ENCODE peak calls at places on chromosome 13, in ten cellular contexts. B is DMS153, F is astrocyte of the spinal cord, H is epithelial cell of esophagus, S is WTC11, P is neural crest cell, I is stromal cell of bone marrow, J is IMR-90, Y is amniotic stem cell, V is lung microvascular endothelial cell. R is an unnamed sample.

GRCh38 chr13:24693862-24694471 is 13.8 kb downstream of the ATP12A start:
- DNase-seq in B (peak), F (peak), H (peak), S (peak), P (peak), I (peak), J (peak), Y (peak), V (peak), R (peak)

GRCh38 chr13:99215466-99215865 is 14.8 kb downstream of the UBAC2 start:
- DNase-seq in B (peak), F (no peak), H (no peak), S (no peak), P (no peak), I (no peak), J (no peak), Y (no peak), V (peak), R (no peak)

GRCh38 chr13:45325806-45326205 is 15.2 kb downstream of the TPT1 start:
- DNase-seq in B (no peak), F (peak), H (peak), S (no peak), P (no peak), I (peak), J (peak), Y (peak), V (peak), R (no peak)

GRCh38 chr13:113145496-113145895 is 13.0 kb upstream of the PROZ start:
- DNase-seq in B (no peak), F (no peak), H (no peak), S (no peak), P (no peak), I (no peak), J (no peak), Y (no peak), V (no peak), R (no peak)

GRCh38 chr13:106617561-106617960 is 49.6 kb upstream of the ARGLU1 start:
- DNase-seq in B (no peak), F (peak), H (peak), S (no peak), P (no peak), I (peak), J (peak), Y (no peak), V (peak), R (no peak)

GRCh38 chr13:97298816-97299215 is 76.7 kb downstream of the MBNL2 start:
- DNase-seq in B (no peak), F (peak), H (no peak), S (no peak), P (no peak), I (peak), J (peak), Y (no peak), V (no peak), R (no peak)

GRCh38 chr13:43180036-43180660 is 156.8 kb downstream of the DNAJC15 start:
- DNase-seq in B (no peak), F (no peak), H (no peak), S (no peak), P (no peak), I (no peak), J (no peak), Y (no peak), V (no peak), R (no peak)

GRCh38 chr13:33560722-33561121 is 257.2 kb upstream of the RFC3 start:
- DNase-seq in B (no peak), F (no peak), H (no peak), S (no peak), P (no peak), I (no peak), J (no peak), Y (no peak), V (no peak), R (no peak)

GRCh38 chr13:113224486-113224885 is 15.1 kb downstream of the CUL4A start:
- DNase-seq in B (no peak), F (no peak), H (peak), S (no peak), P (no peak), I (no peak), J (no peak), Y (no peak), V (no peak), R (no peak)

GRCh38 chr13:91351980-91352379 is 4.5 kb downstream of the MIR17HG start:
- DNase-seq in B (no peak), F (no peak), H (no peak), S (no peak), P (no peak), I (no peak), J (no peak), Y (no peak), V (no peak), R (peak)

GRCh38 chr13:100976993-100977392 is 302.4 kb upstream of the TMTC4 start:
- DNase-seq in B (no peak), F (no peak), H (no peak), S (no peak), P (no peak), I (no peak), J (no peak), Y (no peak), V (no peak), R (no peak)

GRCh38 chr13:76711515-76712182 is 174.6 kb downstream of the KCTD12 start:
- DNase-seq in B (no peak), F (peak), H (peak), S (no peak), P (no peak), I (peak), J (peak), Y (peak), V (no peak), R (no peak)

GRCh38 chr13:97257800-97258799 is 36.0 kb downstream of the MBNL2 start:
- DNase-seq in B (no peak), F (peak), H (peak), S (peak), P (no peak), I (peak), J (peak), Y (peak), V (peak), R (no peak)

GRCh38 chr13:102548811-102549210 is 48.0 kb upstream of the TPP2 start:
- DNase-seq in B (no peak), F (no peak), H (peak), S (no peak), P (no peak), I (no peak), J (no peak), Y (no peak), V (no peak), R (no peak)

GRCh38 chr13:101382086-101382485 is 34.2 kb downstream of the NALCN start:
- DNase-seq in B (no peak), F (no peak), H (no peak), S (no peak), P (no peak), I (no peak), J (no peak), Y (no peak), V (peak), R (no peak)

GRCh38 chr13:95323930-95324662 is 22.8 kb upstream of the ABCC4 start:
- DNase-seq in B (no peak), F (no peak), H (no peak), S (no peak), P (peak), I (no peak), J (no peak), Y (no peak), V (peak), R (no peak)

GRCh38 chr13:41915096-41915495 is 45.8 kb downstream of the VWA8 start:
- DNase-seq in B (no peak), F (no peak), H (peak), S (no peak), P (no peak), I (no peak), J (peak), Y (no peak), V (no peak), R (no peak)

GRCh38 chr13:76516013-76516412 is 370.2 kb downstream of the KCTD12 start:
- DNase-seq in B (no peak), F (peak), H (peak), S (no peak), P (no peak), I (peak), J (peak), Y (peak), V (peak), R (no peak)

GRCh38 chr13:110227864-110228643 is 78.9 kb downstream of the COL4A1 start:
- DNase-seq in B (no peak), F (no peak), H (no peak), S (no peak), P (no peak), I (no peak), J (no peak), Y (no peak), V (no peak), R (no peak)

GRCh38 chr13:112928958-112929777 is 39.8 kb upstream of the MCF2L start:
- DNase-seq in B (peak), F (peak), H (peak), S (no peak), P (no peak), I (no peak), J (peak), Y (no peak), V (peak), R (no peak)

GRCh38 chr13:73519720-73520119 is 460.9 kb downstream of the KLF5 start:
- DNase-seq in B (peak), F (peak), H (no peak), S (no peak), P (no peak), I (no peak), J (no peak), Y (no peak), V (no peak), R (no peak)

GRCh38 chr13:100560498-100561215 is 27.9 kb downstream of the GGACT start:
- DNase-seq in B (no peak), F (no peak), H (no peak), S (no peak), P (no peak), I (no peak), J (no peak), Y (no peak), V (no peak), R (no peak)

GRCh38 chr13:29771247-29771646 is 79.2 kb downstream of the UBL3 start:
- DNase-seq in B (peak), F (peak), H (peak), S (no peak), P (no peak), I (no peak), J (peak), Y (peak), V (peak), R (peak)

GRCh38 chr13:66716502-66716901 is 513.6 kb downstream of the PCDH9 start:
- DNase-seq in B (no peak), F (no peak), H (no peak), S (no peak), P (no peak), I (no peak), J (no peak), Y (no peak), V (no peak), R (no peak)

GRCh38 chr13:35599385-35599784 is 122.9 kb upstream of the MAB21L1 start:
- DNase-seq in B (no peak), F (no peak), H (peak), S (no peak), P (no peak), I (no peak), J (no peak), Y (no peak), V (no peak), R (no peak)

GRCh38 chr13:72638059-72638815 is 89.2 kb downstream of the MZT1 start:
- DNase-seq in B (no peak), F (peak), H (peak), S (no peak), P (no peak), I (no peak), J (no peak), Y (no peak), V (no peak), R (no peak)

GRCh38 chr13:73536865-73537264 is 478.1 kb downstream of the KLF5 start:
- DNase-seq in B (no peak), F (no peak), H (peak), S (no peak), P (no peak), I (no peak), J (no peak), Y (no peak), V (no peak), R (no peak)

GRCh38 chr13:41802033-41802683 is 158.8 kb downstream of the VWA8 start:
- DNase-seq in B (no peak), F (no peak), H (peak), S (no peak), P (no peak), I (no peak), J (no peak), Y (no peak), V (no peak), R (no peak)